ENCODE peak calls at places on chromosomes 5 and 9, in nine cellular contexts. T is uterus, J is T-cell, G is HS-27A, Q is cardiac fibroblast, I is heart left ventricle, D is ACHN, Z is kidney tubule cell, M is neural progenitor cell. R is an unnamed sample.

GRCh38 chr5:38535281-38535750 is 21.1 kb downstream of the LIFR start:
- DNase-seq in T (no peak), J (no peak), G (no peak), Q (peak; percentile 35), I (no peak), D (no peak), Z (peak; percentile 19), M (no peak), R (no peak)

GRCh38 chr9:86775718-86776117 is 171.6 kb downstream of the GAS1 start:
- DNase-seq in T (no peak), J (no peak), G (no peak), Q (no peak), I (no peak), D (no peak), Z (no peak), M (no peak), R (no peak)

GRCh38 chr9:89425921-89426388 is 72.0 kb downstream of the SEMA4D start:
- DNase-seq in T (no peak), J (no peak), G (no peak), Q (no peak), I (no peak), D (no peak), Z (no peak), M (no peak), R (no peak)

GRCh38 chr5:132103380-132103951 is 29.9 kb downstream of the CSF2 start:
- DNase-seq in T (peak; percentile 34), J (peak; percentile 71), G (peak; percentile 82), Q (peak; percentile 90), I (peak; percentile 90), D (peak; percentile 67), Z (peak; percentile 98), M (no peak), R (peak; percentile 71)

GRCh38 chr9:6925841-6926240 is 168.1 kb downstream of the KDM4C start:
- DNase-seq in T (no peak), J (no peak), G (no peak), Q (no peak), I (no peak), D (no peak), Z (no peak), M (peak; percentile 39), R (peak; percentile 34)

GRCh38 chr9:134778841-134779411 is 101.7 kb upstream of the FCN2 start:
- DNase-seq in T (peak; percentile 65), J (no peak), G (no peak), Q (peak; percentile 67), I (peak; percentile 74), D (peak; percentile 23), Z (peak; percentile 54), M (peak; percentile 85), R (peak; percentile 48)

GRCh38 chr5:72467421-72467820 is 39.8 kb downstream of the ZNF366 start:
- DNase-seq in T (no peak), J (no peak), G (no peak), Q (peak; percentile 47), I (no peak), D (no peak), Z (no peak), M (no peak), R (no peak)

GRCh38 chr9:138052322-138052615 is 174.7 kb downstream of the CACNA1B start:
- DNase-seq in T (no peak), J (no peak), G (no peak), Q (no peak), I (no peak), D (no peak), Z (no peak), M (peak; percentile 1), R (no peak)

GRCh38 chr5:103424008-103424407 is 138.6 kb downstream of the NUDT12 start:
- DNase-seq in T (no peak), J (no peak), G (no peak), Q (peak; percentile 19), I (no peak), D (no peak), Z (peak; percentile 64), M (no peak), R (no peak)

GRCh38 chr5:172148381-172148780 is 39.6 kb downstream of the STK10 start:
- DNase-seq in T (no peak), J (no peak), G (no peak), Q (no peak), I (no peak), D (no peak), Z (no peak), M (no peak), R (no peak)

GRCh38 chr9:34382879-34383278 is 6.2 kb upstream of the MYORG start:
- DNase-seq in T (no peak), J (no peak), G (no peak), Q (no peak), I (no peak), D (no peak), Z (no peak), M (no peak), R (no peak)

GRCh38 chr9:24436761-24437160 is 108.9 kb downstream of the IZUMO3 start:
- DNase-seq in T (no peak), J (no peak), G (no peak), Q (no peak), I (no peak), D (peak; percentile 78), Z (peak; percentile 62), M (peak; percentile 31), R (no peak)

GRCh38 chr5:90514520-90514919 is 14.9 kb downstream of the LYSMD3 start:
- DNase-seq in T (no peak), J (no peak), G (no peak), Q (no peak), I (no peak), D (no peak), Z (no peak), M (no peak), R (no peak)

R was measured in thyroid gland.